ENCODE peak calls at places on chromosomes 3 and 15, in eight cellular contexts. I is fibroblast of the aortic adventitia; N is left ventricle myocardium inferior; B is activated B cell treated with CpG ODN at 0.5 μM for 24 hours; W is progenitor cell of endocrine pancreas; O is endodermal cell; M is CD4-positive, alpha-beta T cell; X is B cell. Z is an unnamed sample.

GRCh38 chr15:75058127-75058905 is 34.9 kb downstream of the PPCDC start:
- DNase-seq in I (no peak), N (no peak), B (no peak), W (no peak), O (peak), M (no peak), X (no peak), Z (no peak)

GRCh38 chr3:172448661-172449467 is 608 bp upstream of the GHSR start:
- DNase-seq in I (no peak), N (no peak), B (no peak), W (no peak), O (peak), M (no peak), X (no peak), Z (no peak)

GRCh38 chr3:60135474-60135873 is 1085.6 kb upstream of the CFAP20DC start:
- DNase-seq in I (no peak), N (no peak), B (no peak), W (no peak), O (no peak), M (no peak), X (no peak), Z (no peak)

GRCh38 chr15:74179983-74180688 is 6.6 kb downstream of the ISLR start:
- DNase-seq in I (peak), N (peak), B (no peak), W (no peak), O (no peak), M (no peak), X (no peak), Z (no peak)

GRCh38 chr3:28290863-28291300 is 49.5 kb downstream of the CMC1 start:
- DNase-seq in I (no peak), N (no peak), B (no peak), W (no peak), O (no peak), M (no peak), X (no peak), Z (no peak)

GRCh38 chr15:41581110-41581509 is 22.1 kb downstream of the TYRO3 start:
- DNase-seq in I (no peak), N (no peak), B (no peak), W (no peak), O (peak), M (no peak), X (no peak), Z (no peak)

GRCh38 chr3:29140706-29141105 is 140.2 kb upstream of the RBMS3 start:
- DNase-seq in I (peak), N (no peak), B (no peak), W (no peak), O (no peak), M (no peak), X (no peak), Z (no peak)

GRCh38 chr15:92074646-92075045 is 221.1 kb downstream of the SLCO3A1 start:
- DNase-seq in I (peak), N (peak), B (no peak), W (no peak), O (peak), M (no peak), X (no peak), Z (no peak)

GRCh38 chr3:150528359-150528797 is 17.9 kb downstream of the SERP1 start:
- DNase-seq in I (peak), N (no peak), B (no peak), W (no peak), O (no peak), M (no peak), X (no peak), Z (no peak)

GRCh38 chr3:149670742-149671492 is 13.1 kb upstream of the WWTR1 start:
- DNase-seq in I (no peak), N (no peak), B (no peak), W (no peak), O (peak), M (no peak), X (no peak), Z (no peak)

GRCh38 chr15:49380912-49381311 is 42.1 kb upstream of the FGF7 start:
- DNase-seq in I (no peak), N (no peak), B (no peak), W (no peak), O (peak), M (no peak), X (no peak), Z (no peak)

GRCh38 chr3:14391033-14391432 is 11.4 kb upstream of the SLC6A6 start:
- DNase-seq in I (peak), N (peak), B (no peak), W (no peak), O (no peak), M (no peak), X (no peak), Z (no peak)

GRCh38 chr3:55826731-55827496 is 339.8 kb upstream of the WNT5A start:
- DNase-seq in I (peak), N (no peak), B (no peak), W (no peak), O (no peak), M (no peak), X (no peak), Z (no peak)

GRCh38 chr15:25862469-25863066 is 559 bp downstream of the ATP10A start:
- DNase-seq in I (no peak), N (no peak), B (no peak), W (no peak), O (peak), M (peak), X (no peak), Z (peak)

GRCh38 chr3:25043181-25043580 is 384.9 kb upstream of the RARB start:
- DNase-seq in I (no peak), N (no peak), B (no peak), W (no peak), O (no peak), M (no peak), X (no peak), Z (no peak)

GRCh38 chr15:88232771-88233170 is 23.8 kb downstream of the NTRK3 start:
- DNase-seq in I (no peak), N (no peak), B (no peak), W (no peak), O (no peak), M (no peak), X (no peak), Z (no peak)

GRCh38 chr3:181728470-181728869 is 16.7 kb downstream of the SOX2 start:
- DNase-seq in I (no peak), N (no peak), B (no peak), W (no peak), O (no peak), M (no peak), X (no peak), Z (no peak)

GRCh38 chr3:124149774-124150173 is 157.8 kb upstream of the ROPN1 start:
- DNase-seq in I (no peak), N (no peak), B (no peak), W (no peak), O (peak), M (no peak), X (no peak), Z (no peak)

GRCh38 chr15:60520041-60520824 is 41.3 kb upstream of the ICE2 start:
- DNase-seq in I (no peak), N (no peak), B (no peak), W (no peak), O (no peak), M (no peak), X (no peak), Z (no peak)

GRCh38 chr3:161423911-161424522 is 52.7 kb upstream of the SPTSSB start:
- DNase-seq in I (peak), N (no peak), B (no peak), W (no peak), O (no peak), M (no peak), X (no peak), Z (no peak)

GRCh38 chr15:29534378-29534777 is 264.8 kb upstream of the NSMCE3 start:
- DNase-seq in I (peak), N (no peak), B (no peak), W (no peak), O (no peak), M (no peak), X (no peak), Z (no peak)

GRCh38 chr3:170162630-170163029 is 18.9 kb downstream of the PHC3 start:
- DNase-seq in I (no peak), N (no peak), B (no peak), W (no peak), O (no peak), M (no peak), X (no peak), Z (no peak)

GRCh38 chr15:99574502-99574901 is 8.7 kb downstream of the MEF2A start:
- DNase-seq in I (no peak), N (no peak), B (no peak), W (no peak), O (no peak), M (no peak), X (no peak), Z (no peak)

GRCh38 chr15:59340325-59340724 is 32.3 kb downstream of the MYO1E start:
- DNase-seq in I (no peak), N (no peak), B (no peak), W (no peak), O (no peak), M (no peak), X (no peak), Z (no peak)

GRCh38 chr3:148916132-148916531 is 51.0 kb downstream of the CPA3 start:
- DNase-seq in I (no peak), N (no peak), B (no peak), W (no peak), O (no peak), M (no peak), X (no peak), Z (no peak)

GRCh38 chr15:69190091-69190490 is 29.7 kb downstream of the GLCE start:
- DNase-seq in I (no peak), N (no peak), B (no peak), W (no peak), O (no peak), M (no peak), X (no peak), Z (no peak)

GRCh38 chr15:28944696-28945300 is 59.0 kb downstream of the APBA2 start:
- DNase-seq in I (no peak), N (no peak), B (no peak), W (no peak), O (peak), M (no peak), X (no peak), Z (no peak)

GRCh38 chr15:39948817-39949216 is 14.9 kb downstream of the EIF2AK4 start:
- DNase-seq in I (no peak), N (no peak), B (no peak), W (no peak), O (no peak), M (no peak), X (no peak), Z (no peak)

GRCh38 chr3:145767909-145768308 is 393.1 kb downstream of the PLOD2 start:
- DNase-seq in I (peak), N (no peak), B (no peak), W (no peak), O (no peak), M (no peak), X (no peak), Z (no peak)

GRCh38 chr3:109806929-109807328 is 469.6 kb upstream of the DPPA4 start:
- DNase-seq in I (peak), N (no peak), B (no peak), W (no peak), O (no peak), M (peak), X (no peak), Z (no peak)

GRCh38 chr3:11847607-11848006 is 922 bp upstream of the TAMM41 start:
- DNase-seq in I (no peak), N (no peak), B (no peak), W (no peak), O (peak), M (no peak), X (no peak), Z (no peak)

GRCh38 chr15:70902105-70902504 is 9.5 kb downstream of the LRRC49 start:
- DNase-seq in I (peak), N (no peak), B (no peak), W (no peak), O (peak), M (no peak), X (no peak), Z (no peak)

DNA sequence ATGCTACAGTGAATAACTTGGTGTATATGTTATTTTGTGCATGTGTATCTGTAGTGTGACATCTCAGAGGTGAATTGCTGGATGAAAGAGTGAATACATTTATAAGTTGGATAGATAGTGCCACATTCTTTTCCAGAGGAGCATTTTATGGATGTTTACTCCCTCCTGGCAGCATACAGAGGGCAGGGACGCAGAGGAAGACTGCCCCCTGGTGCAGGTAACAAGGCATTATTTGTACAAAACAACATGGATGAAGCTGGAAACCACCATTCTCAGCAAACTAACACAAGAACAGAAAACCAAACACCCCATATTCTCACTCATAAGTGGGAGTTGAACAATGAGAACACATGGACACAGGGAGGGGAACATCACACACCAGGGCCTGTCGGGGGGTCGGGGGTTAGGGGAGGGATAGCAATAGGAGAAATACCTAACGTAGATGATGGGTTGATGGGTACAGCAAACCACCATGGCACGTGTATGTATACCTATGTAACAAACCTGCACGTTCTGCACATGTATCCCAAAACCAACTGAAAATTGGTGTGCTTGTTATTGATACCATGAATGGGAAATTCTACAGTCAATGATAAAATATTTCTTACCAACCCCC is 57.9 kb upstream of the CTXND1 start:
- DNase-seq in I (peak), N (no peak), B (no peak), W (no peak), O (peak), M (no peak), X (no peak), Z (no peak)
- TF ChIP-seq CTCF in I (peak), N (peak), B (no peak), W (peak), O (peak), M (no peak), X (no peak), Z (peak)

DNA sequence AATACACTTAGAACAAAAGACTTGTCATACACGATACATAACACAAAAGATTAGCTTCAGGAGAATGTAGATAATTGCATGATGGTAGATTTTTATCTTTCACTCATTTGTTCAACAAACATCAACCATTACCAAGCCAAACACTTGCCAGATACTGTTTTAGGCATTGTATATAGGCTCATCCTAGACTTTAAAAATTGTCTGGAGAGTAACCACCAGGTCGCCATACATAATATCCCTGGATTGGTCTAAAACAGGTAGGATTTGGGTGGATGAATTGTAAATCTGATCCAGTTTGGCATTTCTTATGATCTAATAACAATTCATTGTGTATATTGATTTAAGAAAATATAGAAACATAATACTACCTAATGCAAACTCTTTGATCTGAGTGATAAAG is 22.8 kb downstream of the GPR15 start:
- DNase-seq in I (no peak), N (no peak), B (no peak), W (no peak), O (no peak), M (no peak), X (no peak), Z (no peak)
- TF ChIP-seq CTCF in I (no peak), N (no peak), B (no peak), W (no peak), O (no peak), M (no peak), X (no peak), Z (no peak)

DNA sequence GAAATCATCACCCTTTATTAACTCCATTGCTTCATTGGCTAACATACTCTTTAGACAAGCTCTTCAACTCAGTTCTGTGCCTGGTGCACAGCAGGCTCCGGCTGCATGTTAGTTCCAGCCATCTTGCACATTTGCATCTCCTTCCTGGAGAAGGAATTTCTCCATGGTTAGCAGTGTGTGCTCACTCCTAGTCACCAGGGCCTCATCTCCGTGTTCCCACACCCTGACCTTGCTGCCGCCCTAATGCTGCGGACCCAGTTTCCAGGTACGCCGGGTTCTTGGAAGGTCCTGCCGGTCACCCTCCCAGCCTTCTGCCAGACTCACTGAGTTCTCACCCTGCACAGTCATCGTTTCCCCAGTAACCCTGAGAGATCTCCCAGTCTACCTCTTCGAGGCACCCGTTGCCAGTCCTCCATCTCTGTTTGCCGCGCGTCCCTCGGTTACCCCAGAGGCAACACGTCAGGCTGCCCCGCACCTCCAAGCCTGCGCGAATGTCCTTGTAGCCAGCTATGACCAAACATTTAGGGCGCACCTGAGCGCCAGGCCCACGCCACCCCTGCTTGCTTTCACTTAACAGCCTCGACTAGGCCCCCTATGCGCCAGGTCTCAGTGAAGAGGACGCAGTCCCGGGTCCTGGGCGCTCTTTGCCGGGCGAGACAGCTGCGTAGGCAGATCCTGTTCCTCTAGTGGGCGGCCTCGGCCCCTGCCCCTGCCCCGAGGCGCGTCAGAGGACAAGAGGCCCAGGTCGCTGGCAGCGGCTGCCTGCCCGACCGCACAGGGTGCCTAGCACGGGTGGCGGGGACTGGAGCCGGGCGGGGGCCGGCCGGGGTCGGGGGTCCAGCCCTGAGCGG is 744 bp upstream of the ZNF592 start:
- DNase-seq in I (peak), N (peak), B (no peak), W (peak), O (peak), M (peak), X (peak), Z (peak)
- TF ChIP-seq CTCF in I (peak), N (no peak), B (no peak), W (peak), O (peak), M (no peak), X (no peak), Z (no peak)

DNA sequence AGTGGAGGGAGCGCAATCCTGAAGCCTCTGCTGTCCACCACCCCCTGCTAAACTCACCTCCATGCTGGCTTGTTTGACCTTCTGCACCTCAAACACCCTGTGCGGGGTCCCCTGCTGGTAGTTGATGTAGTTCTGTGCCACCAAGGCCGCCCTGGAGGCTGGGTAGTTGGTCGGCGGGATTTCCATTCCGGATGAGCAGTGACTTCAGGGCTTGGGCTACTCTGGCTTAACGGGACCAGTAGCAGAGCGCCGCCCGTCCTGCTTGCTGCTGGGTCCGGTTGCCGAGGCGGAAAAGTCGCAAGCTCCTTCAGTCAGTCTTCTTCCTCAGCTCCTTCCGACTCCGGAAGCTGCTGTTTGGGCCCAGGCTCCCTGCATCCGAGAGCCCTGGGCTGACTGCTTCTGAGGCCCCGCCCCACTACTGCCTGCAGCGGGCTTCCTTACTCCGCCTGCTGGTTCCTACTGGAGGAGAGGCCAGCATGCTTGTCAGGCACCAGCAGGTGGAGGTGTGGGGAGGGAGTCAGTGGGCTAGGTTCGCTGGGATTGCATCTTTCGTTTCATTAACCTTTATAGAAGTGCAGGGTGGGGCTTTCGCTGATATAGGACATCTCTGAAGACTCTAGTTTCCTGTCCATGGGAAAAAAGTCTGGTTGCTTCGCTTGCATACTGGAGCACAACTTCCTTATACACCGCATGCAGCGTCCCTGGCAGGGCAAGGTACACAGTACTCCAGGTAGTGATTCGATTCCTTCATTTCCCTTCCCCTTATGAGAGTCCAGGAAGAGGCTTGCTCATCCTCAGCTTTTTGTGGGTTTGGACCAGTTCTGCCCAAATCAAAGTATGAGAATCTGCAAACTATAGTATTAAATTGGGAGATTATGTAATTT is at the start of gene LXN:
- DNase-seq in I (peak), N (peak), B (peak), W (peak), O (peak), M (peak), X (peak), Z (peak)
- TF ChIP-seq CTCF in I (peak), N (peak), B (no peak), W (peak), O (peak), M (peak), X (peak), Z (peak)